ENCODE peak calls at places on chromosomes 3 and 15, in ten cellular contexts. M, B, H, W, E, V, S, G, X and K are unnamed samples.

GRCh38 chr3:46874430-46874829 is 3.1 kb upstream of the PTH1R start:
- DNase-seq in G (no peak), S (no peak), V (no peak), M (no peak), W (no peak), H (no peak), X (no peak), B (no peak), E (no peak), K (no peak)

GRCh38 chr15:101120961-101121360 is 130.9 kb downstream of the CHSY1 start:
- DNase-seq in S (no peak), B (no peak), W (no peak), V (no peak), H (peak; percentile 36), X (no peak), G (no peak), M (no peak), E (no peak), K (no peak)

GRCh38 chr15:79432345-79433311 is 492 bp downstream of the MINAR1 start:
- DNase-seq in W (peak; percentile 61), B (peak; percentile 24), X (no peak), E (no peak), G (no peak), S (no peak), V (peak; percentile 25), M (no peak), H (peak; percentile 52), K (no peak)

GRCh38 chr15:73560501-73561117 is 72.6 kb downstream of the NPTN start:
- DNase-seq in E (peak; percentile 35), B (no peak), S (peak; percentile 6), X (peak; percentile 53), H (peak; percentile 30), W (no peak), V (no peak), M (peak; percentile 46), G (peak; percentile 46), K (peak; percentile 33)

GRCh38 chr3:195802795-195803194 is 8.9 kb downstream of the MUC4 start:
- DNase-seq in B (no peak), S (no peak), W (no peak), E (no peak), M (no peak), H (no peak), G (no peak), X (no peak), V (no peak), K (no peak)

GRCh38 chr3:100106531-100107155 is 7.7 kb downstream of the FILIP1L start:
- DNase-seq in G (no peak), E (no peak), V (no peak), W (no peak), B (no peak), X (no peak), S (no peak), H (no peak), M (no peak), K (no peak)

GRCh38 chr3:73432021-73432722 is 192.6 kb downstream of the PDZRN3 start:
- DNase-seq in G (peak; percentile 15), V (peak; percentile 27), B (no peak), W (peak; percentile 35), X (peak; percentile 2), H (peak; percentile 32), E (no peak), M (peak; percentile 17), S (no peak), K (peak; percentile 4)

GRCh38 chr15:83764201-83764839 is 110.4 kb downstream of the ADAMTSL3 start:
- DNase-seq in X (no peak), H (peak; percentile 9), E (no peak), G (no peak), V (no peak), B (no peak), W (no peak), S (no peak), M (no peak), K (no peak)

GRCh38 chr3:188229177-188229576 is 75.2 kb downstream of the LPP start:
- DNase-seq in M (no peak), H (no peak), V (no peak), X (no peak), B (no peak), W (no peak), E (no peak), S (no peak), G (no peak), K (no peak)

GRCh38 chr3:125110016-125110875 is 54.4 kb upstream of the HEG1 start:
- DNase-seq in H (no peak), X (no peak), E (no peak), W (no peak), B (no peak), G (peak; percentile 32), V (no peak), M (no peak), S (no peak), K (peak; percentile 100)

GRCh38 chr3:100198579-100199269 is 62.1 kb upstream of the TBC1D23 start:
- DNase-seq in W (no peak), G (no peak), H (no peak), V (no peak), X (no peak), S (no peak), M (no peak), B (no peak), E (no peak), K (no peak)

GRCh38 chr15:62275818-62276217 is 110.7 kb upstream of the C2CD4B start:
- DNase-seq in X (no peak), B (peak; percentile 49), W (no peak), H (no peak), G (no peak), V (no peak), M (no peak), S (no peak), E (no peak), K (no peak)

GRCh38 chr3:128081846-128082245 is 29.6 kb downstream of the SEC61A1 start:
- DNase-seq in S (no peak), W (no peak), M (no peak), H (no peak), G (no peak), E (no peak), V (no peak), X (no peak), B (peak; percentile 49), K (no peak)

GRCh38 chr3:102026656-102027055 is 177.3 kb downstream of the NFKBIZ start:
- DNase-seq in B (no peak), X (no peak), E (no peak), W (no peak), M (no peak), G (no peak), V (no peak), H (no peak), S (no peak), K (no peak)

GRCh38 chr3:88059380-88060160 is 515 bp downstream of the ZNF654 start:
- DNase-seq in W (peak; percentile 18), M (no peak), E (peak; percentile 39), V (no peak), X (no peak), H (peak; percentile 44), G (no peak), S (no peak), B (no peak), K (no peak)

GRCh38 chr3:118272976-118273375 is 761.7 kb downstream of the IGSF11 start:
- DNase-seq in X (no peak), G (no peak), M (no peak), W (no peak), V (no peak), H (no peak), E (no peak), S (no peak), B (no peak), K (no peak)

GRCh38 chr3:187165144-187165543 is 25.8 kb upstream of the RPL39L start:
- DNase-seq in V (no peak), S (peak; percentile 48), M (peak; percentile 25), H (peak; percentile 45), X (peak; percentile 12), G (peak; percentile 45), B (peak; percentile 51), E (peak; percentile 54), W (peak; percentile 57), K (peak; percentile 72)

GRCh38 chr15:20349774-20350498 is 191.7 kb downstream of the GOLGA6L6 start:
- DNase-seq in M (no peak), E (no peak), S (no peak), X (no peak), G (no peak), W (no peak), V (no peak), B (peak; percentile 11), H (no peak), K (no peak)

GRCh38 chr3:14124223-14124614 is 451 bp downstream of the CHCHD4 start:
- DNase-seq in H (peak; percentile 83), G (no peak), X (peak; percentile 24), B (peak; percentile 67), S (no peak), M (no peak), W (peak; percentile 51), E (no peak), V (peak; percentile 47), K (no peak)

GRCh38 chr3:15428539-15428938 is 1.1 kb downstream of the EAF1 start:
- DNase-seq in H (no peak), B (no peak), M (no peak), S (peak; percentile 14), E (no peak), V (no peak), G (no peak), X (no peak), W (no peak), K (peak; percentile 46)

GRCh38 chr15:29129221-29129620 is 140.4 kb downstream of the NSMCE3 start:
- DNase-seq in W (no peak), G (no peak), S (no peak), E (no peak), H (no peak), V (no peak), M (no peak), B (no peak), X (no peak), K (no peak)

GRCh38 chr3:43001094-43001553 is 22.0 kb downstream of the GASK1A start:
- DNase-seq in M (no peak), E (peak; percentile 65), G (no peak), B (peak; percentile 90), S (no peak), W (no peak), H (peak; percentile 88), X (no peak), V (no peak), K (no peak)

GRCh38 chr3:169945313-169945712 is 21.3 kb upstream of the SEC62 start:
- DNase-seq in E (no peak), M (no peak), X (no peak), G (no peak), H (no peak), S (no peak), W (no peak), V (no peak), B (no peak), K (no peak)

GRCh38 chr15:52143862-52144261 is 31.3 kb upstream of the BCL2L10 start:
- DNase-seq in E (no peak), V (no peak), M (no peak), B (no peak), G (no peak), H (no peak), S (no peak), W (no peak), X (no peak), K (peak; percentile 98)

GRCh38 chr3:112550859-112551258 is 10.9 kb downstream of the ATG3 start:
- DNase-seq in G (no peak), S (no peak), B (no peak), H (no peak), X (no peak), W (no peak), M (no peak), V (no peak), E (no peak), K (no peak)